ENCODE peak calls at places on chromosome 19, in eight cellular contexts. K, U, J, Q, L, R, Y and A are unnamed samples. For H3K4me1, the result is how much of the 10 kb centered on the place peaks cover.

GRCh38 chr19:50705422-50706019 is 14.1 kb downstream of the SHANK1 start:
- DNase-seq in K (no peak), U (peak), J (peak), Q (no peak), L (peak), R (no peak), Y (peak), A (no peak)

GRCh38 chr19:55158848-55159793 is 1.6 kb upstream of the TNNI3 start:
- DNase-seq in K (no peak), U (no peak), J (no peak), Q (peak), L (no peak), R (no peak), Y (peak), A (no peak)

GRCh38 chr19:33405491-33406461 is 32.3 kb downstream of the CEBPG start:
- DNase-seq in K (no peak), U (no peak), J (no peak), Q (peak), L (no peak), R (peak), Y (no peak), A (no peak)

GRCh38 chr19:53982056-53982455 is 9.4 kb upstream of the CACNG6 start:
- DNase-seq in K (no peak), U (no peak), J (no peak), Q (peak), L (no peak), R (no peak), Y (peak), A (no peak)

GRCh38 chr19:13260883-13261653 is 110.9 kb downstream of the IER2 start:
- DNase-seq in K (no peak), U (peak), J (no peak), Q (peak), L (peak), R (no peak), Y (peak), A (no peak)

GRCh38 chr19:56083668-56084067 is 37.4 kb downstream of the ZNF787 start:
- DNase-seq in K (no peak), U (no peak), J (no peak), Q (no peak), L (no peak), R (no peak), Y (no peak), A (no peak)

GRCh38 chr19:53876651-53877224 is 5.3 kb upstream of the PRKCG start:
- DNase-seq in K (no peak), U (peak), J (no peak), Q (no peak), L (no peak), R (no peak), Y (no peak), A (no peak)

GRCh38 chr19:38655148-38655824 is 7.8 kb downstream of the ACTN4 start:
- DNase-seq in K (no peak), U (no peak), J (no peak), Q (no peak), L (peak), R (no peak), Y (peak), A (no peak)

GRCh38 chr19:13599681-13600080 is 93.4 kb upstream of the CACNA1A start:
- DNase-seq in K (no peak), U (no peak), J (no peak), Q (no peak), L (no peak), R (no peak), Y (no peak), A (no peak)

GRCh38 chr19:53041366-53041765 is 3.2 kb upstream of the ERVV-2 start:
- DNase-seq in K (no peak), U (no peak), J (no peak), Q (no peak), L (no peak), R (no peak), Y (no peak), A (no peak)

GRCh38 chr19:50969413-50969760 is at the start of gene KLK6:
- DNase-seq in K (no peak), U (peak), J (no peak), Q (no peak), L (no peak), R (no peak), Y (no peak), A (no peak)

GRCh38 chr19:21256722-21257121 is 72.5 kb downstream of the ZNF708 start:
- DNase-seq in K (no peak), U (no peak), J (no peak), Q (no peak), L (peak), R (no peak), Y (peak), A (no peak)

GRCh38 chr19:280541-281007 is 10.6 kb downstream of the PLPP2 start:
- DNase-seq in K (no peak), U (no peak), J (no peak), Q (no peak), L (no peak), R (no peak), Y (no peak), A (no peak)

GRCh38 chr19:14442904-14443631 is 10.0 kb downstream of the PKN1 start:
- DNase-seq in K (no peak), U (no peak), J (no peak), Q (no peak), L (no peak), R (no peak), Y (no peak), A (no peak)

GRCh38 chr19:33402421-33403220 is 29.1 kb downstream of the CEBPG start:
- DNase-seq in K (no peak), U (no peak), J (no peak), Q (no peak), L (no peak), R (peak), Y (no peak), A (no peak)

GRCh38 chr19:35123573-35123972 is 8.0 kb downstream of the FXYD3 start:
- DNase-seq in K (no peak), U (peak), J (no peak), Q (peak), L (no peak), R (peak), Y (peak), A (peak)

GRCh38 chr19:49019242-49019932 is 2.5 kb upstream of the LHB start:
- DNase-seq in K (peak), U (peak), J (peak), Q (peak), L (peak), R (peak), Y (peak), A (peak)

GRCh38 chr19:2294377-2295335 is 12.7 kb upstream of the PEAK3 start:
- DNase-seq in K (no peak), U (no peak), J (no peak), Q (no peak), L (peak), R (no peak), Y (peak), A (no peak)

GRCh38 chr19:14089662-14090508 is 666 bp downstream of the SAMD1 start:
- DNase-seq in K (peak), U (no peak), J (peak), Q (peak), L (peak), R (peak), Y (peak), A (no peak)

GRCh38 chr19:6090634-6091033 is 19.7 kb downstream of the RFX2 start:
- DNase-seq in K (no peak), U (no peak), J (no peak), Q (no peak), L (no peak), R (no peak), Y (no peak), A (no peak)
- H3K4me1 ChIP-seq in K (under half), U (half or more), J (under half), Q (under half), L (under half), R (under half), Y (half or more), A (under half)

GRCh38 chr19:41807176-41807575 is 10.8 kb downstream of the CEACAM3 start:
- DNase-seq in K (no peak), U (no peak), J (no peak), Q (no peak), L (no peak), R (no peak), Y (no peak), A (no peak)
- H3K4me1 ChIP-seq in K (under half), U (under half), J (under half), Q (under half), L (under half), R (under half), Y (under half), A (under half)

GRCh38 chr19:18486746-18487145 is 35.1 kb downstream of the ELL start:
- DNase-seq in K (no peak), U (no peak), J (no peak), Q (no peak), L (no peak), R (no peak), Y (no peak), A (no peak)
- H3K4me1 ChIP-seq in K (under half), U (under half), J (under half), Q (half or more), L (under half), R (under half), Y (under half), A (under half)

DNA sequence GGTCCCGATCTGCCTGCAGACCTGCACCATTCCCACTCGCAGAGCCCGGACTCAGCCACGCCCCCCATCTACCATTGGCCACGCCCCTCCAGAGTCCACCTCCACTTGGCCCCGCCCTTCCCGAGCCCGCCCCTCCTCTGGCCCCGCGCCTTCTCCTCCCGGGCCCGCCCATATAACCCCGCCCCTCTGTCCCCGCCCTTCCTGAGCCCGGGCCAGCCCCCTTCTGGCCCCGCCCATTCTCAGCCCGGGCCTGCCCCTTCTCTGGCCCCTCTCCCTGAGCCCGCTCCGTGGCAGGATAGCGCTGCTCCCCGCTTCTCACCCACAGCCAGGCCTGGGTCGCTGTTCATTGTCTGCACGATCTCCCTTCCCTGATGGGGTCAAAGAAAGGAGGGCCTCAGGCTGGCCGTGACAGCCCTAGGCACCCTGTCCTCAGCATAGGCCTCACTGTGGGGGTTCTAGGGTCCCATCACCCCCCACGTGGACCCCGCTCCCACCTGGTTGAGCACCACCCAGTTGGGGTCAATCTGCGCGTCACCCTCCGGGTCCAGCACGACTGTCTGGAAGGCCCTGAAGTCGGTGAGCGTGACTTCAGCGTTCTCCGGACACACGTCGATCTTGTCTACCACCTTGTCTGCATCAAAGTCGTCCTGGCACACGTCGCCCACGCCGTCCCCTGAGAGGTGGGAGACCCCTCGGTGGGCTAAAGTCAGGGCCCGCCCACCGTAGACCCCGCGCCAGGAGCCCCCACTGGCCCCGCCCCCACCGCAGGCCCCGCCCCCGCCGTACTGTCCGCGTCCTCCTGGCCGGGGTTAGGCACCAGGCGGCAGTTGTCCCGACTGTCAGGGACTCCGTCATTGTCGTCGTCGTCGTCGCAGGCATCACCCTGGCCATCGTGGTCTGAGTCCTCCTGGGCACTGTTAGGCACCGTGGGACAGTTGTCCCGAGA is 5.7 kb downstream of the COMP start:
- DNase-seq in K (peak), U (peak), J (peak), Q (peak), L (peak), R (peak), Y (peak), A (peak)
- H3K4me1 ChIP-seq in K (under half), U (under half), J (under half), Q (under half), L (under half), R (under half), Y (under half), A (under half)

DNA sequence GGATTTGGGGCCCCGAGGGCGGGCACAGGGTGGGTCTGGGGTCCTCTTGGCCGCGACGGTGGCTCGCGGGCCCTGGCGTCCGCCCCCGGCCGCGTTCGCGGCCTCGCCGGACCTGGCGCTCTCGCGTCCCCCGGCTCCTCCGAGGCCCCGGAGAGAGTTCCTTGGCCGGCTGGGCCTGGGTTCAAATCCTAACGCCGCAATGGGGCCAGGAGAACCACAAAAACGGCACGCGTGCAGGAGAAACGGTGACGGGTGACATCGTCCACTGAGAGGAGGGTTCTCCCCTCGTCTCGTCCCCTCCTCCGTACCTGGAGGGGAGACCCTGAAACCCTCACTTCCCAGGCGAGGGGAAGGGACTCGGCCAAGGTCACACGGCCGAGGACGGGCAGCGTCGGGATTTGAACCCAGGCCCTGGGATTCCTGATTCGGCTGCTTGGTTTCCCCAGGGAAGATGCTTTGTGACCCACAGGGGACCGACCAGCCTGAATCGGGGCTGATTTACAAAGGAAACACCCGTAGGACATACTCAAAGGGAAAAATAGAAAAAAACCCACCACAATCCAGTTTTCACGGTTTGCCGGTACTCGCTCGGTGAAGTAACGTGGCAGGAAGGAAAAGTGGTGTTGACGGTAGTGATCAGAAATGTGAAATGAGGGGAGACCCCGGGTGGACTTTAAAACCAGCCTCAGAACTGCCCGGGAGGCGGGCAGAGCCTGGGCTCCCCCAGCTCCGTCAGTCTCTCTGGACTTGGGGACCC is 692 bp downstream of the SAFB start:
- DNase-seq in K (no peak), U (no peak), J (no peak), Q (no peak), L (no peak), R (no peak), Y (no peak), A (peak)
- H3K4me1 ChIP-seq in K (half or more), U (under half), J (half or more), Q (half or more), L (under half), R (under half), Y (under half), A (under half)

DNA sequence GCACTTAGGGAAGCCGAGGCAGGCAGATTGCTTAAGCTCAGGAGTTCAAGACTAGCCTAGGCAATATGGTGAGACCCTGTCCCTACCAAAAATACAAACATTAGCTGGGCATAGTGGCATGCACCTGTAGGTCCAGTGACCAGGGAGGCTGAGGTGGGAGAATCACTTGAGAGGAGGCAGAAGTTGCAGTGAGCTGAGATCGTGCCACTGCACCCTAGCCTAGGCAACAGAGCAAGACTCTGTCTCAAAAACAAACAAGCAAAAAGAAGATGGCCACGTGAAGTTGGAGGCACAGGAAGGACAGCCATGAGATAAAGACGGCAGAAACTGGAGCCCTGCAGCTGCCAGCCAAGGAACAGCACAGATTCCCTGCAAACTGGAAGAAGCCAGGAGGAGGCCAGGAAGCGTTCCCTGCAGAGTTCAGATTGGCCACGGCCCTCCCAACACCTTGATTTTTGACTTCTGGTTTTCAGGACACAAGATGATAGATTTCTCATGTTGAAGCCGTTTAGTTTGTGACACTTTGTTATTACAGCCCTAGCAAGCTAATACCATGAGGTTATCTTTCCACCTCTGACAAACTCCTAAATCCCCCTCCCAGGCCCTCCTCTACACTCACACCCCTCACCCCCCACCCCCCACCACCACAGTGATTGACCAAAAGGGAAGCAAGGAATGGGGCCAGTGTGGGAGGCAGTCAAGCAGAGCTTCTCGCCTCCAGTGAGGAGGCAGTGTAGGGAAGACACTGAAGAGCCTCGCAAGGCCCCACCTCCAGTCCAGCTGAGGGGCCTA is 786.6 kb downstream of the UQCRFS1 start:
- DNase-seq in K (no peak), U (no peak), J (no peak), Q (no peak), L (no peak), R (no peak), Y (no peak), A (peak)
- H3K4me1 ChIP-seq in K (under half), U (under half), J (under half), Q (under half), L (under half), R (under half), Y (under half), A (under half)

GRCh38 chr19:8304841-8305621 is 3.1 kb downstream of the CD320 start:
- DNase-seq in K (no peak), U (peak), J (no peak), Q (peak), L (no peak), R (peak), Y (no peak), A (peak)
- H3K4me1 ChIP-seq in K (under half), U (under half), J (under half), Q (under half), L (under half), R (under half), Y (under half), A (under half)